ENCODE peak calls at places on chromosomes 12 and 14, in six cellular contexts. M is gastrocnemius medialis, E is IMR-90, Y is hepatocyte, U is aorta, D is A549. J is an unnamed sample. For H3K4me1, the result is how much of the 10 kb centered on the place peaks cover.

GRCh38 chr14:80979951-80980350 is 24.5 kb downstream of the TSHR start:
- DNase-seq in M (no peak), Y (no peak), U (no peak), E (no peak), D (no peak), J (no peak)

GRCh38 chr12:24879644-24880043 is 69.3 kb downstream of the BCAT1 start:
- DNase-seq in D (no peak), U (no peak), Y (no peak), M (no peak), E (no peak), J (no peak)

GRCh38 chr12:34403706-34404376 is 381.5 kb downstream of the ALG10 start:
- DNase-seq in D (no peak), U (peak), E (no peak), Y (peak), M (peak), J (peak)

GRCh38 chr12:71947645-71948105 is 9.0 kb downstream of the TPH2 start:
- DNase-seq in U (no peak), D (no peak), M (no peak), Y (peak), E (peak), J (no peak)

GRCh38 chr14:22629357-22629756 is 14.8 kb downstream of the OR6J1 start:
- DNase-seq in Y (no peak), E (no peak), D (no peak), U (no peak), M (no peak), J (no peak)

GRCh38 chr12:103779410-103780092 is 61.5 kb downstream of the NT5DC3 start:
- DNase-seq in E (peak), Y (no peak), U (no peak), D (no peak), M (no peak), J (no peak)

GRCh38 chr12:98799822-98800221 is 154.7 kb downstream of the APAF1 start:
- DNase-seq in Y (no peak), M (no peak), E (no peak), D (no peak), U (no peak), J (no peak)

GRCh38 chr12:63766498-63766897 is 13.2 kb upstream of the RXYLT1 start:
- DNase-seq in M (no peak), U (no peak), D (no peak), E (no peak), Y (no peak), J (no peak)

GRCh38 chr12:118330421-118331018 is 42.2 kb downstream of the TAOK3 start:
- DNase-seq in E (peak), M (no peak), D (no peak), U (no peak), Y (peak), J (no peak)

DNA sequence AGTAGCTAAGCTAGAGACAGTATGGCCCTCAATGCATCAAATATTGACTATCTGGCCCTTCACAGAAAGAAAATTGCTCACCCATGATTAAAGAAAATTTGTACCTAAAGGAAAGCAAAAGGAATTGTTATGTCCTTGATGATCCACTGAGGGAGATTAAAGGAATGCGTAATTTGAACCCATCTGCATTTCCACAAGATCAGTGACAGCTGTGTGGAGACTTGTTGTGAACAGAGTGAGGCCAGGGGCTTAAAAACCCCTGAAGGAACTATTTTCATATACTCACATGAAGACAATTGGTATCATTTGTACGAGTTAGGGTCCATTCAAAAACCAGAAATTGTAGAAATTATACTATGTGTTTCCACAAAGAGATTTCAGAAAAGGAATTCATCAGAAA is 1908.1 kb upstream of the SEL1L start:
- DNase-seq in E (no peak), U (no peak), D (no peak), M (no peak), Y (no peak), J (no peak)
- H3K4me1 ChIP-seq in E (under half), U (under half), D (under half), M (under half), Y (under half), J (under half)

DNA sequence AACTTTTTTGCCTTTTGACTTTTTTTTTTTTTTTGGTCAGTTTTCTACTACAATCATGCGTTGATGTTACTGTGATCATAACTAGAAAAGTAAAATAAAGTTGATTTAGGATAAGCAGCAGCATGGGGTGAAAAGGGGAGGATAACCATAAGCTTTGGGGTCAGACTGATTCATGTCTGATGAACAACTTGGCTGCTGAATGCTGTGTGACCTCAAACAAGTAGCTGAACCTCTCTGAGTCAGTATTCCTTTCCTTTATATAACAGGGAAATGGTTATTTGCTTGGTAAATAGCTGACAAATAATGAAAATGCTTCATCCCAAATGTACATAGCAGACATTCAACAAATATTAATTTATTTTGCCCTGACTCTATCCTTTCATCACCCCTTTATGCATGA is 413.0 kb downstream of the VRK1 start:
- DNase-seq in Y (no peak), E (no peak), U (no peak), M (no peak), D (no peak), J (no peak)
- H3K4me1 ChIP-seq in Y (under half), E (under half), U (under half), M (under half), D (under half), J (under half)

DNA sequence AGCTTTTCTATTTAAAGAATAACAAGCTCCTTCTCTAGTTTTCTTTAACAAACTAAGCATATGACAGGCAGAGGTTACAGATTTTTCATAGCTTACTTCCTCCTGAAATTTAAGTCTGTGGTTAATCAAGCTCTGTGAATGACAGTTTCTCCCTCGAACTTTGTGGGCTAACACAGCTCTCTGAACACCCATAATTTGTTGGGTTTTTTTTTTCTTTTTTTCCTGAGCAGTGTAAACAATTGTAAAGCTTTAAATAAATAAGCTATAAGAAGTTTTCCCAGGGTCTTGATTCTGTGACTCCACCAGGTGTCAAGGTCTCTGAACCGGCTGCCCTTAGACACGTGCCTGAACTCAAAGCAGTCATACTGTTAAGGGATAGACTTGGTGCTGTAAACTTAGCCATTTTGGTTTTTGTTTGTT is 128.1 kb upstream of the AMIGO2 start:
- DNase-seq in M (no peak), U (no peak), Y (no peak), E (no peak), D (no peak), J (no peak)
- H3K4me1 ChIP-seq in M (under half), U (under half), Y (under half), E (under half), D (half or more), J (under half)

GRCh38 chr12:106289196-106289681 is 13.3 kb upstream of the TCP11L2 start:
- DNase-seq in M (no peak), E (peak), U (no peak), Y (no peak), D (no peak), J (no peak)
- H3K4me1 ChIP-seq in M (under half), E (under half), U (under half), Y (under half), D (under half), J (under half)

GRCh38 chr12:29053567-29053966 is 95.5 kb upstream of the FAR2 start:
- DNase-seq in M (no peak), D (no peak), Y (no peak), U (no peak), E (no peak), J (no peak)
- H3K4me1 ChIP-seq in M (under half), D (under half), Y (under half), U (under half), E (under half), J (under half)

GRCh38 chr12:39935839-39936238 is 170.0 kb downstream of the SLC2A13 start:
- DNase-seq in Y (no peak), E (no peak), M (no peak), U (no peak), D (no peak), J (peak)
- H3K4me1 ChIP-seq in Y (under half), E (under half), M (under half), U (under half), D (under half), J (under half)

DNA sequence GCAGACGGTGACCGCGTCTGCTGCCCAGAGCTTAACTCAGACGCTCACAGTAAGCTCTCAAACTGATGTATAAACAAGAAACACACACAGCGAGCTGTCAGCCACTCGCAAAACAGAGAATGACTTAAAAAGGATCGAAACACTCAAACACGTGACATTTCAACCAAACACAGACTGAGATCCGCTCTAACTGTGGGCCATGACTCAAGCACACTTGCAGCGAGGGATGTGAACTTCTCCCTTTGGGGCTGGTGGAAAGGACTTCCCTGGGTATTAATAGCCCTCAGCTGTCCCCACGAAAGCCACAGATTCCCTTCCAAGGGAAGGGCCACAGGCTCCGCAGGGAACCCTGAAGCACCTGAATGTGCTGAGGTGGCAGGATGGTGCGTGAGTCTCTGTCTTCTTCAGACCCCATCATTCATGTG is 29.1 kb downstream of the CCDC88C start:
- DNase-seq in E (peak), U (peak), Y (no peak), M (no peak), D (no peak), J (no peak)
- H3K4me1 ChIP-seq in E (under half), U (under half), Y (under half), M (under half), D (under half), J (under half)

GRCh38 chr14:103133213-103134140 is 10.2 kb downstream of the TNFAIP2 start:
- DNase-seq in M (no peak), Y (no peak), D (no peak), E (no peak), U (no peak), J (no peak)

GRCh38 chr14:103134405-103134804 is 11.1 kb downstream of the TNFAIP2 start:
- DNase-seq in E (no peak), U (no peak), D (no peak), M (no peak), Y (no peak), J (no peak)

GRCh38 chr14:103135333-103136075 is 12.2 kb downstream of the TNFAIP2 start:
- DNase-seq in E (no peak), U (no peak), M (no peak), Y (no peak), D (no peak), J (no peak)

GRCh38 chr14:103136076-103136340 is 12.7 kb downstream of the TNFAIP2 start:
- DNase-seq in M (no peak), E (no peak), Y (no peak), D (no peak), U (no peak), J (no peak)

GRCh38 chr14:103134919-103135318 is 11.7 kb downstream of the TNFAIP2 start:
- DNase-seq in E (no peak), Y (no peak), M (no peak), D (no peak), U (no peak), J (no peak)
- H3K4me1 ChIP-seq in E (under half), Y (half or more), M (under half), D (half or more), U (under half), J (under half)

GRCh38 chr12:124392271-124392990 is 97.5 kb downstream of the RFLNA start:
- DNase-seq in E (peak), U (no peak), D (peak), Y (no peak), M (no peak), J (peak)
- H3K4me1 ChIP-seq in E (under half), U (under half), D (half or more), Y (under half), M (half or more), J (under half)

DNA sequence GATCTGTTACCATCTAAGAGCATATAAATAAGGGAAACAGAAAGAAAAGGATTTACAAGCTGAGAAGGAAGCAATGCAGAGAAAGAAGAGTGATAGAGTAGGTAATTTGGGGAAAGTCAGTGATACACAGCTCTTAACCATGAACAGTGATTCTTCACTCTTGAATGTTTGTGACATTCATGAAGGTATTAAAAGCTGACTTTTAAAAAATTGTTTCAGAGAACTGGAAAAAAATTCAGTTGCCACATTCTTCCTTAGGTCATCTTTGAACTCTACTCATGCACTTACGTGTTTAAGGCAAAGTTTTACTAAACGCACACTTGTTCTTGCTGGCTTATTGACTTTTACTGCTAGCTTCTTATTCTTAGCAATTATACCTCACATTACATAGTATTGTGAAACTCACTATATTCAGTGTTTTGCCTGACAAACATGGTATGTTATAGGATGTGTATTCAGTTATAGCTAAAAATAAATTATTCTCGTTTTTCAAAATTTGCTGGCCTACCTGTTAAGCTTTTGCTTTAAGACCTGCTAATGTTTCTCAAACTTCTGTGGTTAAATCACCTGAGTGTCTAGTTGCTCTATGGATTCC is 10.9 kb downstream of the HIF1A start:
- DNase-seq in E (no peak), M (no peak), Y (no peak), U (no peak), D (no peak), J (no peak)
- H3K4me1 ChIP-seq in E (under half), M (under half), Y (under half), U (under half), D (half or more), J (under half)